ENCODE peak calls at places on chromosomes 5 and 9, in ten cellular contexts. V is mesothelial cell of epicardium, U is Calu3, I is astrocyte of the cerebellum, J is endothelial cell, C is uterus, P is GM20000, H is HL-60, A is osteoblast, E is dorsolateral prefrontal cortex. S is an unnamed sample.

GRCh38 chr5:93162201-93162654 is 418.8 kb downstream of the NR2F1-AS1 start:
- DNase-seq in J (no peak), U (peak), C (no peak), A (no peak), P (no peak), H (no peak), I (no peak), V (no peak), E (no peak), S (no peak)

GRCh38 chr5:140633081-140633471 is at the start of gene CD14:
- DNase-seq in A (peak), I (no peak), C (no peak), J (no peak), P (no peak), V (no peak), U (peak), E (no peak), H (peak), S (no peak)

GRCh38 chr5:79255786-79256557 is 20.0 kb downstream of the JMY start:
- DNase-seq in E (no peak), C (no peak), P (no peak), A (peak), J (peak), I (no peak), U (peak), H (no peak), V (no peak), S (no peak)

GRCh38 chr9:114098021-114098659 is 952 bp downstream of the KIF12 start:
- DNase-seq in A (peak), I (no peak), C (no peak), H (peak), J (peak), V (no peak), E (no peak), U (peak), P (no peak), S (no peak)

GRCh38 chr5:14399054-14399657 is 182.4 kb upstream of the OTULINL start:
- DNase-seq in E (no peak), A (no peak), H (peak), C (no peak), J (peak), U (no peak), P (peak), V (no peak), I (peak), S (no peak)

GRCh38 chr9:132588098-132588497 is 5.7 kb downstream of the BARHL1 start:
- DNase-seq in P (no peak), I (no peak), H (no peak), J (no peak), U (no peak), E (no peak), A (peak), C (no peak), V (no peak), S (no peak)

GRCh38 chr5:1281038-1281882 is 13.6 kb downstream of the TERT start:
- DNase-seq in H (no peak), P (no peak), A (peak), I (no peak), U (no peak), J (no peak), C (no peak), V (peak), E (peak), S (no peak)

GRCh38 chr9:68841292-68842052 is 136.4 kb downstream of the PIP5K1B start:
- DNase-seq in H (no peak), P (no peak), E (no peak), C (no peak), I (no peak), A (no peak), V (no peak), U (no peak), J (no peak), S (no peak)

GRCh38 chr9:37486616-37487544 is 1.1 kb downstream of the POLR1E start:
- DNase-seq in P (no peak), H (no peak), A (peak), I (peak), J (no peak), V (no peak), E (no peak), C (peak), U (no peak), S (no peak)

GRCh38 chr9:79384506-79384905 is 187.3 kb upstream of the TLE4 start:
- DNase-seq in U (no peak), H (no peak), V (no peak), E (no peak), P (no peak), I (peak), A (no peak), J (no peak), C (no peak), S (no peak)

GRCh38 chr9:129885018-129885669 is 49.9 kb downstream of the USP20 start:
- DNase-seq in H (peak), I (no peak), A (peak), C (peak), P (no peak), J (no peak), U (peak), V (no peak), E (no peak), S (peak)

GRCh38 chr9:77883846-77884771 is 147.5 kb downstream of the GNAQ start:
- DNase-seq in E (no peak), C (no peak), I (peak), V (no peak), P (no peak), H (no peak), A (peak), U (no peak), J (no peak), S (no peak)

GRCh38 chr9:86602715-86603114 is 248.5 kb upstream of the TUT7 start:
- DNase-seq in A (no peak), E (no peak), U (no peak), C (no peak), V (no peak), P (no peak), J (no peak), H (no peak), I (no peak), S (no peak)

GRCh38 chr5:168531987-168532386 is 2.9 kb downstream of the FBLL1 start:
- DNase-seq in E (no peak), H (no peak), A (peak), V (no peak), I (no peak), U (no peak), P (no peak), J (no peak), C (no peak), S (no peak)

GRCh38 chr5:17794829-17795228 is 160.6 kb downstream of the TAF11L14 start:
- DNase-seq in H (peak), E (no peak), U (no peak), J (no peak), P (no peak), C (no peak), I (no peak), V (no peak), A (no peak), S (no peak)

GRCh38 chr9:19269582-19269981 is 39.1 kb downstream of the DENND4C start:
- DNase-seq in E (no peak), C (no peak), J (no peak), A (no peak), H (no peak), U (no peak), P (no peak), I (no peak), V (no peak), S (no peak)

GRCh38 chr5:110832683-110833082 is 93.9 kb downstream of the SLC25A46 start:
- DNase-seq in P (no peak), I (no peak), V (no peak), J (no peak), E (no peak), H (no peak), A (no peak), C (no peak), U (no peak), S (no peak)

GRCh38 chr5:63959177-63959982 is 2.9 kb downstream of the HTR1A start:
- DNase-seq in U (no peak), E (peak), A (peak), C (no peak), J (peak), P (no peak), I (no peak), H (no peak), V (no peak), S (no peak)
- TF ChIP-seq CTCF in U (no peak), E (peak), A (no peak), C (no peak), J (peak), P (no peak), I (no peak), H (no peak), V (no peak), S (no peak)

GRCh38 chr9:98427491-98427890 is 172.0 kb upstream of the TBC1D2 start:
- DNase-seq in J (no peak), A (no peak), C (no peak), V (no peak), I (no peak), U (no peak), E (no peak), H (no peak), P (no peak), S (no peak)
- TF ChIP-seq CTCF in J (no peak), A (no peak), C (no peak), V (no peak), I (no peak), U (no peak), E (no peak), H (no peak), P (no peak), S (no peak)

GRCh38 chr5:103036601-103037000 is 83.3 kb downstream of the GIN1 start:
- DNase-seq in U (no peak), A (no peak), P (no peak), I (no peak), V (no peak), J (no peak), E (no peak), H (no peak), C (no peak), S (no peak)

GRCh38 chr5:103035701-103036100 is 84.2 kb downstream of the GIN1 start:
- DNase-seq in A (peak), J (no peak), E (no peak), U (no peak), I (no peak), V (no peak), C (no peak), P (no peak), H (no peak), S (no peak)

GRCh38 chr5:103037673-103038455 is 82.1 kb downstream of the GIN1 start:
- DNase-seq in V (no peak), A (peak), P (no peak), C (no peak), I (no peak), H (no peak), U (no peak), E (no peak), J (no peak), S (no peak)

GRCh38 chr5:103041071-103041676 is 78.8 kb downstream of the GIN1 start:
- DNase-seq in H (no peak), P (peak), J (no peak), C (no peak), U (no peak), A (peak), I (peak), E (no peak), V (no peak), S (no peak)
- TF ChIP-seq CTCF in H (no peak), P (no peak), J (no peak), C (peak), U (peak), A (peak), I (no peak), E (peak), V (no peak), S (peak)

DNA sequence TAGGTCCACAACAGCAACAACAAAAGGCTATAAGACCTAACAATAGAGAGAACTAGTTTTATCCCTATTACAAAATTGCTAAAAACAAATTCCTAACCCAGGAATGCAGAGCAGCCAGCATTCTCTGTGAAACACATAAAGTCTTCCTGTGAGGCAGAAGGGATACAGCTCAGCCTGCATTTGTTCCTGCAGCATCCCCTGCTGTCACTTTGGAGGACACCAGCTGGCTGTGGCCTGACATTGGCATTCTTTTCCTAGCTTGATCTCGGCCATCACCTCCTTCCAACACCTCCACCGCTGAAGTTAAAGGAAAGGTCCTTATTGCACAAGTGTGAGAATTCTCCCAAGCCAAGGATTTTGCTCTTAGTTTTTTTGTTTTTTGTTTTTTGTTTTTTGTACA is 186.1 kb downstream of the SNCAIP start:
- DNase-seq in V (no peak), C (no peak), H (no peak), I (no peak), J (peak), A (no peak), P (no peak), E (no peak), U (no peak), S (no peak)
- TF ChIP-seq CTCF in V (no peak), C (no peak), H (no peak), I (peak), J (no peak), A (peak), P (no peak), E (peak), U (no peak), S (no peak)

GRCh38 chr5:132905938-132906337 is 32.5 kb downstream of the LEAP2 start:
- DNase-seq in P (no peak), E (no peak), H (no peak), I (no peak), A (no peak), U (no peak), V (no peak), J (no peak), C (no peak), S (no peak)
- TF ChIP-seq CTCF in P (no peak), E (no peak), H (no peak), I (no peak), A (no peak), U (no peak), V (peak), J (peak), C (no peak), S (no peak)